ENCODE peak calls at places on chromosomes 7 and 10, in four cellular contexts. L, Q, R and G are unnamed samples. For H3K4me1 and H3K36me3, the result is how much of the 10 kb centered on the place peaks cover.

GRCh38 chr10:71999360-72000072 is 35.3 kb downstream of the CHST3 start:
- DNase-seq in L (no peak), Q (no peak), R (no peak), G (no peak)

GRCh38 chr10:34190594-34190993 is 624.5 kb downstream of the PARD3 start:
- DNase-seq in L (no peak), Q (no peak), R (no peak), G (no peak)

GRCh38 chr7:46321556-46322205 is 400.6 kb upstream of the IGFBP3 start:
- DNase-seq in L (no peak), Q (no peak), R (no peak), G (peak)

GRCh38 chr10:131901181-131901829 is 497 bp downstream of the PPP2R2D start:
- DNase-seq in L (peak), Q (peak), R (peak), G (peak)

GRCh38 chr10:119896061-119896655 is 3.6 kb downstream of the SEC23IP start:
- DNase-seq in L (no peak), Q (peak), R (peak), G (peak)

GRCh38 chr7:138185132-138185908 is 109.1 kb downstream of the AKR1D1 start:
- DNase-seq in L (no peak), Q (no peak), R (no peak), G (no peak)

GRCh38 chr7:31027161-31027965 is 24.7 kb upstream of the ADCYAP1R1 start:
- DNase-seq in L (no peak), Q (no peak), R (peak), G (no peak)

GRCh38 chr10:361203-362135 is 226.2 kb downstream of the ZMYND11 start:
- DNase-seq in L (no peak), Q (no peak), R (peak), G (no peak)

GRCh38 chr10:49512121-49512809 is 26.7 kb downstream of the ERCC6 start:
- DNase-seq in L (no peak), Q (peak), R (peak), G (peak)

GRCh38 chr7:41816111-41816510 is 113.2 kb upstream of the INHBA start:
- DNase-seq in L (no peak), Q (no peak), R (peak), G (no peak)

GRCh38 chr10:3783313-3783689 is 1.7 kb downstream of the KLF6 start:
- DNase-seq in L (peak), Q (peak), R (peak), G (peak)

GRCh38 chr10:4355346-4355745 is 470.7 kb upstream of the AKR1E2 start:
- DNase-seq in L (no peak), Q (no peak), R (no peak), G (no peak)

GRCh38 chr10:24208661-24209420 is at the start of gene KIAA1217:
- DNase-seq in L (no peak), Q (peak), R (peak), G (peak)

GRCh38 chr10:117929321-117930067 is 117.2 kb downstream of the RAB11FIP2 start:
- DNase-seq in L (no peak), Q (no peak), R (peak), G (no peak)

GRCh38 chr7:35694161-35694783 is 663 bp downstream of the HERPUD2 start:
- DNase-seq in L (no peak), Q (peak), R (no peak), G (peak)

GRCh38 chr7:18064242-18064838 is 36.7 kb upstream of the PRPS1L1 start:
- DNase-seq in L (no peak), Q (no peak), R (peak), G (peak)

GRCh38 chr10:56286096-56286495 is 75.0 kb downstream of the ZWINT start:
- DNase-seq in L (no peak), Q (no peak), R (no peak), G (no peak)

GRCh38 chr7:158912406-158912805 is 56.0 kb downstream of the DYNC2I1 start:
- DNase-seq in L (no peak), Q (no peak), R (no peak), G (no peak)
- H3K4me3 ChIP-seq in L (no peak), Q (no peak), R (no peak), G (no peak)

GRCh38 chr10:103915794-103916193 is 2.2 kb downstream of the STN1 start:
- DNase-seq in L (peak), Q (peak), R (no peak), G (peak)
- H3K4me1 ChIP-seq in L (under half), Q (under half), R (under half), G (under half)

GRCh38 chr7:92503767-92504166 is 24.6 kb downstream of the PEX1 start:
- DNase-seq in L (no peak), Q (no peak), R (no peak), G (no peak)
- H3K36me3 ChIP-seq in L (under half), Q (under half), R (half or more), G (under half)

GRCh38 chr10:21174670-21175495 is 277.8 kb upstream of the NEBL start:
- DNase-seq in L (no peak), Q (no peak), R (no peak), G (no peak)
- H3K4me3 ChIP-seq in L (no peak), Q (no peak), R (peak), G (no peak)

GRCh38 chr7:111226800-111227199 is 135.9 kb downstream of the LRRN3 start:
- DNase-seq in L (no peak), Q (no peak), R (no peak), G (no peak)

GRCh38 chr7:111229181-111229740 is 138.3 kb downstream of the LRRN3 start:
- DNase-seq in L (no peak), Q (no peak), R (no peak), G (no peak)

GRCh38 chr7:111224354-111225231 is 133.7 kb downstream of the LRRN3 start:
- DNase-seq in L (no peak), Q (no peak), R (no peak), G (no peak)

GRCh38 chr7:111223802-111224253 is 132.9 kb downstream of the LRRN3 start:
- DNase-seq in L (no peak), Q (no peak), R (no peak), G (no peak)
- H3K4me1 ChIP-seq in L (under half), Q (under half), R (under half), G (under half)

DNA sequence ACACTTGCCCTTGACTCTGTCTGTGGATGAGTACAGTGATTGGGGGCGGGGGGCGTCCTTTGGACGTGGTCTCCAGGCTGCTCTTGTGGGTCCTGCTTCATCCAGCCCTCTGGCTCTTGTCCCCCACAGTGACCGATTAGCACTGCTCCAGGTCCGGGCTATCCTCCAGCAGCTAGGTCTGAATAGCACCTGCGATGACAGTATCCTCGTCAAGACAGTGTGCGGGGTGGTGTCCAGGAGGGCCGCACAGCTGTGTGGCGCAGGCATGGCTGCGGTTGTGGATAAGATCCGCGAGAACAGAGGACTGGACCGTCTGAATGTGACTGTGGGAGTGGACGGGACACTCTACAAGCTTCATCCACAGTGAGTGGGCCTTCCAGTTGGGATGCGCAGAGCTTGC is 18.3 kb downstream of the TACR2 start:
- DNase-seq in L (no peak), Q (no peak), R (no peak), G (no peak)
- H3K36me3 ChIP-seq in L (half or more), Q (under half), R (under half), G (under half)

DNA sequence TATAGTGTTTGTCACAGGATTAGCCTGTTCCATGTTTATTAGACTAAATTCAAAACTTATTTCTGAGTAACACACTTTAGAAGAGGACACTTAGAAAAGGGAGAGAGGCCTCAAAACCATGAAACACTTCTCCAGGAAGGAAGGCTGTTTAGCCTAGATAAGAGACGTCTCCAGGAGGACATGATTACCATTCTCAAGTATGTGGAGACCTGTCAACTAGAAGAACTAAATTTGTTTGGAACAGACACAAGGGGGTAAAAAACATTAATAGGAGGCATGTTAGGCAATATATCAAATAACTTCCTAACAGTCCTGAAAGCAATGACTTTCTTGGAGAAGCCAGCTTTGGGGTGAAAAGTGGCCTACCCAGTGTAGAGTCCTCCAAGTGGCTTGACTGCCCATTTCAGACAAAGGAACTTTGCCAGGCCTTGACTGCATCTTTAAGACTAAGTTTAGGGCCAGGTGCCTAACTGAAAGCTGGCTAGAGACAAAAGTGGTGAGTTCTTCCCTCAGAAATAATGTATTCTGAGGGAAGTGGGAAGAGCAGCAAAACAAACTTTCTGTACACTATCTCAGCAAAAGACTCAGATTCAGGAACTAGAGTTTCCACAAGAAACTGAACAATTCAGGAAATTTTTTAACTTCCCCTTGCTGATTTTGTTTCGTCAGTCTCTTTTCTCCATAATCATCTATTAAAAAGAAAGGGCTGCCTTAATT is 11.8 kb downstream of the NCOA4 start:
- DNase-seq in L (no peak), Q (no peak), R (no peak), G (no peak)
- H3K4me3 ChIP-seq in L (no peak), Q (no peak), R (peak), G (peak)

GRCh38 chr7:74356589-74357315 is 67.5 kb downstream of the CLIP2 start:
- DNase-seq in L (no peak), Q (no peak), R (no peak), G (no peak)
- H3K4me1 ChIP-seq in L (under half), Q (under half), R (under half), G (under half)

DNA sequence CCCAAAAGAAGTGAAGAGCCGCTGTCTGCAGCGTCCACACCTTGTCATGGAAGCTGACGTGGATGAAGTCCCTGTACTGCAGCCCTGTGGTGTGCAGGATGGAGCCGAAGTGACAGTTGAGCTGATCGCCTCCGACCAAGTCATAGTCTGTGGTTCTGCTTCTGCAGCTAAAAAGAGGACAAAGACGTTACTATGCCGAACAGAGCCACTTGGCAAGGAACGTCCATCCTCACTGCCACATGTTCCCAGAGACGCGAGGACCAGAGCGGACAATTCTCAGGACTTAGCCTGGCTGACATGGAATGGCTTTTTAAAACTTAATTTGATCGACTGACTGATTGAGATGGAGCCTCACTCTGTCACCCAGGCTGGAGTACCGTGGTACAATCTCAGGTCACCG is 21.8 kb downstream of the DAGLB start:
- DNase-seq in L (no peak), Q (no peak), R (no peak), G (no peak)
- H3K36me3 ChIP-seq in L (under half), Q (under half), R (under half), G (under half)

DNA sequence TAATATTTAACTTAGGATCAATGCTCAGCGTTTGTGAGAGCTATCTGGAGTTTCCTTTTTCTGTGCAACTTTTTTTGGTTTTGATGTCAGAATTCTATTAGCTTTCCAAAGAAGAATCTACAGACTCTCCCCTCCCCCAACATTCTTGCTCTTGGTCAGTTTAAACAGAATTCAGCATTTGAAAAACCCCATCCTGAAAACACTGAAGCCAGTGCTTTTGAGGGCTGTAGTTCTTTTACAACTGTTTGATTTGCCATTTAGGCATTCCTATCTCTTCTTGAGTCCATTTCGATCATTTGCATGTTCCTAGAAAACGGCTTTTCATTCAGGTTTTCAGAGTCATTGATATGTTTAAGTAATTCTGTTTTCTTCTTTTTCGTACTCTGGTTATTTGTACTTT is 15.7 kb upstream of the CXCL12 start:
- DNase-seq in L (no peak), Q (no peak), R (no peak), G (no peak)
- H3K4me3 ChIP-seq in L (no peak), Q (no peak), R (no peak), G (no peak)